ENCODE peak calls at places on chromosome X, in seven cellular contexts. One of them, this sample, is unnamed. For H3K9me3, the result is how much of the 10 kb centered on the place peaks cover.

GRCh38 chrX:27276751-27277150 is 186.4 kb downstream of the PPP4R3C start:
- DNase-seq in CD8-positive, alpha-beta memory T cell: no peak
- DNase-seq in A549: no peak
- DNase-seq in ovary: no peak
- DNase-seq in neuronal stem cell: no peak
- DNase-seq in fibroblast of lung: no peak
- DNase-seq in neural progenitor cell: no peak
- DNase-seq in this sample: no peak

GRCh38 chrX:129877401-129877800 is 28.6 kb upstream of the UTP14A start:
- DNase-seq in neural progenitor cell: no peak
- DNase-seq in A549: peak
- DNase-seq in CD8-positive, alpha-beta memory T cell: no peak
- DNase-seq in neuronal stem cell: no peak
- DNase-seq in ovary: no peak
- DNase-seq in fibroblast of lung: peak
- DNase-seq in this sample: no peak

GRCh38 chrX:147894332-147894870 is 17.3 kb upstream of the FMR1 start:
- DNase-seq in CD8-positive, alpha-beta memory T cell: no peak
- DNase-seq in fibroblast of lung: peak
- DNase-seq in A549: no peak
- DNase-seq in neuronal stem cell: no peak
- DNase-seq in ovary: no peak
- DNase-seq in neural progenitor cell: peak
- DNase-seq in this sample: no peak

GRCh38 chrX:24902808-24903207 is 113.0 kb downstream of the ARX start:
- DNase-seq in neural progenitor cell: no peak
- DNase-seq in neuronal stem cell: no peak
- DNase-seq in ovary: no peak
- DNase-seq in CD8-positive, alpha-beta memory T cell: no peak
- DNase-seq in A549: no peak
- DNase-seq in fibroblast of lung: peak
- DNase-seq in this sample: no peak

GRCh38 chrX:12447448-12448154 is 309.3 kb downstream of the FRMPD4 start:
- DNase-seq in A549: peak
- DNase-seq in CD8-positive, alpha-beta memory T cell: no peak
- DNase-seq in neuronal stem cell: no peak
- DNase-seq in neural progenitor cell: no peak
- DNase-seq in ovary: no peak
- DNase-seq in fibroblast of lung: peak
- DNase-seq in this sample: no peak

GRCh38 chrX:48493890-48494364 is 14.9 kb upstream of the PORCN start:
- DNase-seq in neuronal stem cell: peak
- DNase-seq in neural progenitor cell: peak
- DNase-seq in A549: no peak
- DNase-seq in fibroblast of lung: peak
- DNase-seq in ovary: no peak
- DNase-seq in CD8-positive, alpha-beta memory T cell: no peak
- DNase-seq in this sample: no peak

GRCh38 chrX:139932077-139932900 is 564 bp downstream of the ATP11C start:
- DNase-seq in CD8-positive, alpha-beta memory T cell: peak
- DNase-seq in A549: peak
- DNase-seq in neuronal stem cell: no peak
- DNase-seq in ovary: peak
- DNase-seq in fibroblast of lung: peak
- DNase-seq in neural progenitor cell: peak
- DNase-seq in this sample: peak

GRCh38 chrX:23540532-23540931 is 126.8 kb upstream of the PRDX4 start:
- DNase-seq in CD8-positive, alpha-beta memory T cell: no peak
- DNase-seq in neural progenitor cell: no peak
- DNase-seq in A549: no peak
- DNase-seq in neuronal stem cell: no peak
- DNase-seq in ovary: no peak
- DNase-seq in fibroblast of lung: no peak
- DNase-seq in this sample: no peak

GRCh38 chrX:71609095-71609750 is 9.1 kb downstream of the CXCR3 start:
- DNase-seq in neuronal stem cell: no peak
- DNase-seq in CD8-positive, alpha-beta memory T cell: no peak
- DNase-seq in neural progenitor cell: no peak
- DNase-seq in ovary: no peak
- DNase-seq in fibroblast of lung: no peak
- DNase-seq in A549: no peak
- DNase-seq in this sample: no peak

GRCh38 chrX:71615056-71615455 is 3.3 kb downstream of the CXCR3 start:
- DNase-seq in A549: no peak
- DNase-seq in CD8-positive, alpha-beta memory T cell: no peak
- DNase-seq in neuronal stem cell: no peak
- DNase-seq in neural progenitor cell: no peak
- DNase-seq in fibroblast of lung: no peak
- DNase-seq in ovary: no peak
- DNase-seq in this sample: no peak

GRCh38 chrX:71616672-71617529 is 1.4 kb downstream of the CXCR3 start:
- DNase-seq in neural progenitor cell: no peak
- DNase-seq in A549: no peak
- DNase-seq in fibroblast of lung: no peak
- DNase-seq in CD8-positive, alpha-beta memory T cell: peak
- DNase-seq in ovary: no peak
- DNase-seq in neuronal stem cell: no peak
- DNase-seq in this sample: no peak

GRCh38 chrX:71615954-71616353 is 2.4 kb downstream of the CXCR3 start:
- DNase-seq in fibroblast of lung: no peak
- DNase-seq in neural progenitor cell: no peak
- DNase-seq in neuronal stem cell: no peak
- DNase-seq in A549: no peak
- DNase-seq in CD8-positive, alpha-beta memory T cell: no peak
- DNase-seq in ovary: no peak
- DNase-seq in this sample: no peak

DNA sequence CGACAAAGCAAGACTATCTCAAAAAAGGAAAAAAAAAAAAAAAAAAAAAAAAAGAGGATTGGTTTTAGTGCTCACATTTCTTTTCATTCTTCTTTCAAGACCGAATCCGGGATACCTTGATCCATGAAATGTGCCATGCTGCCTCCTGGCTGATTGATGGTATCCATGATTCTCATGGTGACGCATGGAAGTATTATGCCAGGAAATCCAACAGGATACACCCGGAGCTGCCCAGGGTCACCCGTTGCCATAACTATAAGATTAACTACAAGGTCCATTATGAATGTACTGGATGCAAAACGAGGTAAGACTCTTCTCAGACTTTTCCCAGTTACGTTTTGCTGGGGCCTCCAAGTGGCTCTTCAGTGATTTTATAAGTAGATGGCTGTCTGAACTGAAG is 6.1 kb downstream of the CXCR3 start:
- DNase-seq in neural progenitor cell: no peak
- DNase-seq in neuronal stem cell: no peak
- DNase-seq in CD8-positive, alpha-beta memory T cell: no peak
- DNase-seq in fibroblast of lung: no peak
- DNase-seq in A549: no peak
- DNase-seq in ovary: no peak
- DNase-seq in this sample: no peak
- H3K9me3 ChIP-seq in neural progenitor cell: under half
- H3K9me3 ChIP-seq in neuronal stem cell: under half
- H3K9me3 ChIP-seq in CD8-positive, alpha-beta memory T cell: under half
- H3K9me3 ChIP-seq in fibroblast of lung: under half
- H3K9me3 ChIP-seq in A549: under half
- H3K9me3 ChIP-seq in ovary: under half
- H3K9me3 ChIP-seq in this sample: under half

GRCh38 chrX:101025126-101025525 is 26.8 kb downstream of the TRMT2B start:
- DNase-seq in A549: no peak
- DNase-seq in CD8-positive, alpha-beta memory T cell: no peak
- DNase-seq in ovary: no peak
- DNase-seq in neuronal stem cell: no peak
- DNase-seq in neural progenitor cell: no peak
- DNase-seq in fibroblast of lung: peak
- DNase-seq in this sample: no peak
- H3K27ac ChIP-seq in A549: no peak
- H3K27ac ChIP-seq in CD8-positive, alpha-beta memory T cell: no peak
- H3K27ac ChIP-seq in ovary: no peak
- H3K27ac ChIP-seq in neuronal stem cell: no peak
- H3K27ac ChIP-seq in neural progenitor cell: no peak
- H3K27ac ChIP-seq in fibroblast of lung: no peak
- H3K27ac ChIP-seq in this sample: no peak

GRCh38 chrX:10379848-10380247 is 223.1 kb downstream of the CLCN4 start:
- DNase-seq in CD8-positive, alpha-beta memory T cell: no peak
- DNase-seq in neuronal stem cell: no peak
- DNase-seq in ovary: no peak
- DNase-seq in A549: no peak
- DNase-seq in neural progenitor cell: no peak
- DNase-seq in fibroblast of lung: no peak
- DNase-seq in this sample: no peak
- H3K4me3 ChIP-seq in CD8-positive, alpha-beta memory T cell: no peak
- H3K4me3 ChIP-seq in neuronal stem cell: no peak
- H3K4me3 ChIP-seq in ovary: no peak
- H3K4me3 ChIP-seq in A549: no peak
- H3K4me3 ChIP-seq in neural progenitor cell: no peak
- H3K4me3 ChIP-seq in fibroblast of lung: no peak
- H3K4me3 ChIP-seq in this sample: no peak

DNA sequence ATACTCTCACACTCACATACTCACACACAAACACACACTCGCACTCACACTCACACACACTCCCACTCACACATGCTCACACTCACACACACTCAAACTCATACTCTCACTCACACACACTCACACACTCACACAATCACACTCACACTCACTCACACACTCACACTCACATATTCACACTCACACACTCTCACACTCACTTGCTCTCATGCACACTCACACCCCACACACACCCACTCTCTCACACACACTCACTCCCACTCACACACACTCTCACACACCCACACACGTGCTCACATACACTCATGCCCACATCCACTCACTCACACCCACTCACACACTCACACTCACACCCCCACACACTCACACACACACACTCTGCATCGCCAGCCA is 4.9 kb upstream of the ATP2B3 start:
- DNase-seq in ovary: no peak
- DNase-seq in neural progenitor cell: no peak
- DNase-seq in CD8-positive, alpha-beta memory T cell: no peak
- DNase-seq in fibroblast of lung: no peak
- DNase-seq in neuronal stem cell: no peak
- DNase-seq in A549: no peak
- DNase-seq in this sample: no peak
- H3K9me3 ChIP-seq in ovary: under half
- H3K9me3 ChIP-seq in neural progenitor cell: under half
- H3K9me3 ChIP-seq in CD8-positive, alpha-beta memory T cell: under half
- H3K9me3 ChIP-seq in fibroblast of lung: under half
- H3K9me3 ChIP-seq in neuronal stem cell: under half
- H3K9me3 ChIP-seq in A549: under half
- H3K9me3 ChIP-seq in this sample: under half

GRCh38 chrX:1226249-1226648 is 13.8 kb upstream of the CRLF2 start:
- DNase-seq in CD8-positive, alpha-beta memory T cell: no peak
- DNase-seq in ovary: no peak
- DNase-seq in neural progenitor cell: no peak
- DNase-seq in neuronal stem cell: no peak
- DNase-seq in fibroblast of lung: no peak
- DNase-seq in A549: no peak
- DNase-seq in this sample: no peak

GRCh38 chrX:1221296-1221845 is 8.9 kb upstream of the CRLF2 start:
- DNase-seq in ovary: no peak
- DNase-seq in neuronal stem cell: no peak
- DNase-seq in neural progenitor cell: no peak
- DNase-seq in fibroblast of lung: no peak
- DNase-seq in A549: no peak
- DNase-seq in CD8-positive, alpha-beta memory T cell: no peak
- DNase-seq in this sample: no peak

GRCh38 chrX:1223253-1223621 is 10.8 kb upstream of the CRLF2 start:
- DNase-seq in neuronal stem cell: no peak
- DNase-seq in fibroblast of lung: no peak
- DNase-seq in ovary: no peak
- DNase-seq in A549: no peak
- DNase-seq in CD8-positive, alpha-beta memory T cell: no peak
- DNase-seq in neural progenitor cell: no peak
- DNase-seq in this sample: no peak

GRCh38 chrX:1222511-1223252 is 10.2 kb upstream of the CRLF2 start:
- DNase-seq in ovary: no peak
- DNase-seq in A549: peak
- DNase-seq in CD8-positive, alpha-beta memory T cell: no peak
- DNase-seq in fibroblast of lung: peak
- DNase-seq in neural progenitor cell: no peak
- DNase-seq in neuronal stem cell: no peak
- DNase-seq in this sample: no peak

DNA sequence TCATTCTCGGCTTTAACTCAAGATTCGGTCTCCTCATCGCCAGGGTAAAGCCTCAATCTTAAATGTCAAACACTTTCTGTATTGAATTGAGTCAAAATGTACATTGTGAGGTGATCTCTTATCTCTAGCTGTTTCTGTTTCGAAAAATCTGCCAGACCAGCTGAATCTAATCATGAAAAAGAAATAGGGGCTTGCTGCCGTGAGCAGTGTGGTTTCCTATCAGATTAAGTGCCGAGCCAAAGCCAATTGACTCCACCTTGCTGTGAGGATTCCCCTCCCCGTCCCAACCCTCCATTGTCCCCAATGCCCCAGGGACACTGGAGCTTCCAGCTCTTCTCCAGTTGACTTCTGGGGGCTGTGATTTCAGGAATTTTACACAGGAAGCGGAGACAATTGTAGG is 12.5 kb upstream of the CRLF2 start:
- DNase-seq in neuronal stem cell: no peak
- DNase-seq in ovary: no peak
- DNase-seq in CD8-positive, alpha-beta memory T cell: no peak
- DNase-seq in neural progenitor cell: peak
- DNase-seq in fibroblast of lung: no peak
- DNase-seq in A549: no peak
- DNase-seq in this sample: no peak
- H3K27ac ChIP-seq in neuronal stem cell: peak
- H3K27ac ChIP-seq in ovary: no peak
- H3K27ac ChIP-seq in CD8-positive, alpha-beta memory T cell: no peak
- H3K27ac ChIP-seq in neural progenitor cell: peak
- H3K27ac ChIP-seq in fibroblast of lung: no peak
- H3K27ac ChIP-seq in A549: no peak
- H3K27ac ChIP-seq in this sample: no peak

This sample was measured in right cardiac atrium.